ENCODE peak calls at places on chromosomes 1 and 21, in five cellular contexts. S is activated CD4-positive, alpha-beta T cell treated with anti-CD3 and anti-CD28 coated beads for 1 hour; U is NCI-H1092 treated with DMSO at 0.1 percent for 48 hours; A is activated CD8-positive, alpha-beta memory T cell treated with anti-CD3 and anti-CD28 coated beads for 1 hour; I is DMS 273 treated with DMSO at 0.1 percent for 48 hours. C is an unnamed sample.

GRCh38 chr1:188642585-188643168 is 1813.9 kb downstream of the PLA2G4A start:
- DNase-seq in A (no peak), U (peak), S (no peak), I (no peak), C (no peak)

GRCh38 chr1:85650645-85651044 is 57.6 kb downstream of the ZNHIT6 start:
- DNase-seq in U (no peak), A (no peak), S (no peak), I (no peak), C (peak)

GRCh38 chr1:82449671-82450070 is 648.9 kb downstream of the ADGRL2 start:
- DNase-seq in S (no peak), A (no peak), U (no peak), I (no peak), C (no peak)

GRCh38 chr1:55684131-55684650 is 469.0 kb upstream of the USP24 start:
- DNase-seq in U (no peak), I (no peak), S (no peak), A (no peak), C (no peak)

GRCh38 chr1:235628316-235629006 is 21.1 kb downstream of the GNG4 start:
- DNase-seq in U (no peak), S (no peak), I (no peak), A (no peak), C (no peak)

GRCh38 chr1:208437416-208437815 is 193.2 kb upstream of the PLXNA2 start:
- DNase-seq in I (no peak), U (no peak), A (no peak), S (no peak), C (no peak)

GRCh38 chr21:16205527-16205926 is 475.7 kb downstream of the USP25 start:
- DNase-seq in S (no peak), I (no peak), U (no peak), A (no peak), C (no peak)

GRCh38 chr1:118290571-118290970 is 105.5 kb upstream of the SPAG17 start:
- DNase-seq in I (no peak), U (no peak), A (no peak), S (no peak), C (no peak)

GRCh38 chr1:11355594-11356467 is 82.8 kb downstream of the UBIAD1 start:
- DNase-seq in A (no peak), S (no peak), I (no peak), U (peak), C (peak)

GRCh38 chr1:160359559-160360226 is 7.2 kb upstream of the NHLH1 start:
- DNase-seq in A (no peak), S (no peak), U (no peak), I (peak), C (no peak)

GRCh38 chr1:202656057-202656456 is 54.2 kb downstream of the SYT2 start:
- DNase-seq in S (no peak), A (no peak), I (no peak), U (peak), C (peak)

GRCh38 chr1:228268891-228269285 is 61.0 kb downstream of the OBSCN start:
- DNase-seq in S (no peak), I (no peak), A (no peak), U (no peak), C (no peak)

GRCh38 chr1:83131692-83131955 is 867.3 kb downstream of the TTLL7 start:
- DNase-seq in I (no peak), A (no peak), U (no peak), S (no peak), C (no peak)

GRCh38 chr21:43989401-43989800 is 22.7 kb upstream of the TRAPPC10 start:
- DNase-seq in A (no peak), S (no peak), U (no peak), I (no peak), C (no peak)

GRCh38 chr1:32759997-32760623 is 57.0 kb downstream of the YARS1 start:
- DNase-seq in S (no peak), I (peak), U (no peak), A (no peak), C (no peak)

GRCh38 chr1:151056574-151056973 is 2.8 kb downstream of the CDC42SE1 start:
- DNase-seq in S (no peak), I (no peak), A (no peak), U (no peak), C (no peak)

GRCh38 chr1:11188381-11188780 is 774 bp upstream of the ANGPTL7 start:
- DNase-seq in U (no peak), S (no peak), A (no peak), I (no peak), C (no peak)

GRCh38 chr1:53091841-53092645 is 30.0 kb downstream of the PODN start:
- DNase-seq in U (no peak), I (no peak), A (no peak), S (no peak), C (peak)

GRCh38 chr1:234154320-234155251 is 218.7 kb upstream of the COA6 start:
- DNase-seq in S (no peak), I (no peak), U (peak), A (no peak), C (peak)

GRCh38 chr1:200896571-200897187 is 2.0 kb downstream of the INAVA start:
- DNase-seq in S (no peak), A (no peak), I (no peak), U (no peak), C (no peak)

GRCh38 chr1:65514083-65514482 is 93.6 kb downstream of the LEPR start:
- DNase-seq in A (no peak), U (no peak), I (no peak), S (no peak), C (no peak)

GRCh38 chr1:208803371-208803811 is 559.2 kb upstream of the PLXNA2 start:
- DNase-seq in S (no peak), U (peak), I (no peak), A (no peak), C (no peak)

GRCh38 chr1:205421728-205422127 is at the start of gene LEMD1:
- DNase-seq in A (no peak), U (peak), I (no peak), S (no peak), C (no peak)

GRCh38 chr1:218350909-218351616 is 5.9 kb downstream of the TGFB2 start:
- DNase-seq in U (no peak), S (no peak), I (no peak), A (no peak), C (no peak)

GRCh38 chr1:66464802-66465201 is 69.2 kb upstream of the SGIP1 start:
- DNase-seq in S (no peak), A (no peak), U (no peak), I (no peak), C (no peak)

GRCh38 chr1:46081206-46081605 is 51.2 kb downstream of the PIK3R3 start:
- DNase-seq in U (no peak), S (no peak), A (no peak), I (no peak), C (peak)

C was measured in G401.